ENCODE peak calls at places on chromosome 1, in eight cellular contexts. C is activated naive CD4-positive, alpha-beta T cell; O is left ventricle myocardium inferior; T is A549; X is tibial nerve; Z is HEK293T; E is AML-193; K is effector CD8-positive, alpha-beta T cell. M is an unnamed sample.
A peak's percentile ranks its signal among the peaks of the same experiment; 100 is the strongest.

GRCh38 chr1:15849775-15850449 is 2.4 kb downstream of the SPEN start:
- DNase-seq in T (peak; percentile 33), K (no peak), X (no peak), E (no peak), Z (peak; percentile 45), C (no peak), O (peak; percentile 31), M (no peak)

GRCh38 chr1:75559800-75560199 is 51.1 kb downstream of the SLC44A5 start:
- DNase-seq in K (no peak), C (no peak), E (no peak), O (no peak), X (no peak), Z (no peak), T (no peak), M (no peak)

GRCh38 chr1:151326619-151327222 is 495 bp downstream of the PI4KB start:
- DNase-seq in X (peak; percentile 42), T (peak; percentile 52), Z (peak; percentile 62), C (no peak), E (peak; percentile 70), K (peak; percentile 52), O (peak; percentile 47), M (peak; percentile 52)

GRCh38 chr1:85343213-85343611 is 66.8 kb upstream of the BCL10 start:
- DNase-seq in X (no peak), T (no peak), K (no peak), E (no peak), Z (no peak), C (no peak), O (no peak), M (no peak)

GRCh38 chr1:199685369-199685768 is 342.1 kb upstream of the NR5A2 start:
- DNase-seq in K (no peak), Z (no peak), O (no peak), E (no peak), X (no peak), T (no peak), C (no peak), M (no peak)

GRCh38 chr1:38418195-38419030 is 371.8 kb upstream of the POU3F1 start:
- DNase-seq in Z (no peak), E (no peak), O (no peak), C (no peak), X (no peak), K (no peak), T (no peak), M (no peak)

GRCh38 chr1:6790146-6790545 is 4.9 kb downstream of the CAMTA1 start:
- DNase-seq in E (no peak), C (no peak), K (no peak), Z (no peak), O (no peak), X (no peak), T (no peak), M (no peak)

GRCh38 chr1:172758242-172758641 is 99.3 kb downstream of the FASLG start:
- DNase-seq in O (no peak), E (no peak), C (no peak), X (no peak), K (no peak), T (no peak), Z (no peak), M (no peak)

GRCh38 chr1:59384443-59384842 is 87.5 kb downstream of the FGGY start:
- DNase-seq in K (no peak), Z (no peak), E (peak; percentile 31), T (no peak), O (no peak), X (no peak), C (no peak), M (no peak)

GRCh38 chr1:171739646-171740045 is 2.2 kb downstream of the VAMP4 start:
- DNase-seq in K (no peak), O (no peak), E (no peak), Z (no peak), C (no peak), X (no peak), T (no peak), M (no peak)

GRCh38 chr1:235030919-235031596 is 97.6 kb downstream of the TOMM20 start:
- DNase-seq in C (no peak), T (no peak), O (no peak), E (no peak), X (no peak), Z (no peak), K (no peak), M (no peak)

GRCh38 chr1:43285269-43285986 is at the start of gene C1orf210:
- DNase-seq in X (no peak), C (no peak), E (no peak), Z (no peak), K (no peak), T (no peak), O (no peak), M (no peak)

GRCh38 chr1:5348732-5349465 is 643.3 kb downstream of the NPHP4 start:
- DNase-seq in X (no peak), E (no peak), T (no peak), C (no peak), Z (no peak), K (no peak), O (no peak), M (no peak)

GRCh38 chr1:85202092-85202863 is 1.5 kb upstream of the SYDE2 start:
- DNase-seq in T (no peak), Z (no peak), C (no peak), X (no peak), O (no peak), K (no peak), E (no peak), M (no peak)

GRCh38 chr1:34762474-34763141 is 3.1 kb downstream of the GJB4 start:
- DNase-seq in X (no peak), O (no peak), T (no peak), C (no peak), E (no peak), K (no peak), Z (no peak), M (no peak)